ENCODE peak calls at places on chromosomes 16 and 17, in six cellular contexts. K is fibroblast of lung, P is mesendoderm, B is Karpas-422, N is mammary epithelial cell, U is OCI-LY7. A is an unnamed sample. For H3K79me2, the result is how much of the 10 kb centered on the place peaks cover.

GRCh38 chr17:74748529-74749261 is at the start of gene NHERF1:
- DNase-seq in B (peak), N (peak), U (peak), K (peak), P (peak), A (peak)

GRCh38 chr16:66223176-66223780 is 143.2 kb upstream of the CDH5 start:
- DNase-seq in B (no peak), N (no peak), U (no peak), K (peak), P (no peak), A (no peak)

GRCh38 chr16:49021136-49021535 is 260.5 kb downstream of the CBLN1 start:
- DNase-seq in P (no peak), K (peak), N (peak), U (no peak), B (no peak), A (peak)

GRCh38 chr16:52467753-52468152 is 79.2 kb downstream of the TOX3 start:
- DNase-seq in P (no peak), U (no peak), B (no peak), K (no peak), N (no peak), A (no peak)

GRCh38 chr17:14616508-14616907 is 315.6 kb downstream of the HS3ST3B1 start:
- DNase-seq in B (no peak), U (no peak), K (no peak), N (peak), P (no peak), A (no peak)

GRCh38 chr17:45430006-45430737 is 2.5 kb downstream of the ARHGAP27 start:
- DNase-seq in N (no peak), U (no peak), K (no peak), B (no peak), P (no peak), A (peak)

GRCh38 chr17:40063034-40063765 is 435 bp downstream of the THRA start:
- DNase-seq in B (peak), N (peak), U (peak), P (peak), K (no peak), A (peak)

GRCh38 chr16:48003226-48003907 is 152.4 kb downstream of the ABCC12 start:
- DNase-seq in U (no peak), N (peak), K (no peak), B (no peak), P (peak), A (peak)

GRCh38 chr17:36544049-36544319 is 735 bp upstream of the GGNBP2 start:
- DNase-seq in U (peak), B (peak), N (peak), P (peak), K (no peak), A (peak)

GRCh38 chr17:70621593-70621992 is 452.3 kb downstream of the KCNJ2 start:
- DNase-seq in P (no peak), N (no peak), B (no peak), K (peak), U (no peak), A (no peak)

GRCh38 chr17:1228752-1229353 is 41.4 kb upstream of the BHLHA9 start:
- DNase-seq in B (no peak), N (no peak), U (no peak), P (no peak), K (no peak), A (no peak)

GRCh38 chr17:4560837-4561241 is 462 bp upstream of the GGT6 start:
- DNase-seq in K (peak), U (no peak), N (no peak), P (peak), B (no peak), A (peak)

GRCh38 chr17:64413505-64413904 is 22.8 kb upstream of the PECAM1 start:
- DNase-seq in N (no peak), P (peak), K (no peak), U (peak), B (peak), A (peak)

GRCh38 chr17:77882481-77883212 is 75.9 kb upstream of the TNRC6C start:
- DNase-seq in U (peak), B (peak), N (peak), P (no peak), K (peak), A (no peak)

GRCh38 chr17:31488264-31488981 is 96.9 kb downstream of the RAB11FIP4 start:
- DNase-seq in P (peak), U (peak), N (peak), K (no peak), B (peak), A (peak)

GRCh38 chr16:53752566-53752965 is 48.6 kb downstream of the FTO start:
- DNase-seq in N (no peak), K (no peak), B (no peak), P (no peak), U (no peak), A (no peak)
- H3K79me2 ChIP-seq in N (half or more), K (under half), B (half or more), P (under half), U (under half), A (half or more)

GRCh38 chr17:50203086-50203485 is 1.7 kb upstream of the COL1A1 start:
- DNase-seq in B (no peak), U (no peak), N (no peak), K (peak), P (no peak), A (no peak)

GRCh38 chr17:50205931-50206505 is 4.6 kb upstream of the COL1A1 start:
- DNase-seq in K (no peak), B (no peak), N (no peak), U (no peak), P (no peak), A (no peak)

GRCh38 chr17:50203589-50204345 is 2.3 kb upstream of the COL1A1 start:
- DNase-seq in K (peak), N (no peak), U (no peak), B (no peak), P (no peak), A (no peak)

GRCh38 chr17:50205111-50205821 is 3.8 kb upstream of the COL1A1 start:
- DNase-seq in U (no peak), P (no peak), B (no peak), K (no peak), N (no peak), A (no peak)

GRCh38 chr17:50204431-50204830 is 3.0 kb upstream of the COL1A1 start:
- DNase-seq in B (no peak), N (no peak), P (no peak), U (no peak), K (no peak), A (no peak)
- H3K79me2 ChIP-seq in B (under half), N (under half), P (under half), U (under half), K (under half), A (under half)

DNA sequence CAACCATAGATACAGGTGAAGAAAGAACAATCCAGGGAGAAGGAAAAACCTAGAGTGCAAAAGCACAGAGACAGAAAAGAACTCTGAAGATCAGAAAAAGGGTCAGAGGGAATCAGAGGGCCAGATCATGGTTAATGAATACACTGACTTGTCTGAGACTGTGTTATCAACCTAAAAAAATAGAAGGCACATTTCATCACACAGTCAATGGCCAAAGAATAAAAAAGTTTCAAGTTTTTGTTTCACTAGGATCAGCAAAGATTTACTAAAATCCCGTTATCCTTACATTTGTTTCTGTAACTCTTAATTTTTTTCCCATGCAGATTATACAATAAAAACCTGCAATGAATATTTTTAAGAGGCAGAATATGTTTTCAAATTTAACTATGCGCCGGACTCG is 38.5 kb downstream of the CNOT1 start:
- DNase-seq in K (no peak), N (no peak), B (no peak), U (no peak), P (no peak), A (no peak)
- H3K79me2 ChIP-seq in K (under half), N (half or more), B (half or more), U (half or more), P (under half), A (half or more)

GRCh38 chr16:57186630-57187507 is 740 bp downstream of the RSPRY1 start:
- DNase-seq in P (peak), K (peak), N (peak), B (peak), U (peak), A (peak)
- H3K79me2 ChIP-seq in P (under half), K (half or more), N (half or more), B (half or more), U (half or more), A (half or more)

DNA sequence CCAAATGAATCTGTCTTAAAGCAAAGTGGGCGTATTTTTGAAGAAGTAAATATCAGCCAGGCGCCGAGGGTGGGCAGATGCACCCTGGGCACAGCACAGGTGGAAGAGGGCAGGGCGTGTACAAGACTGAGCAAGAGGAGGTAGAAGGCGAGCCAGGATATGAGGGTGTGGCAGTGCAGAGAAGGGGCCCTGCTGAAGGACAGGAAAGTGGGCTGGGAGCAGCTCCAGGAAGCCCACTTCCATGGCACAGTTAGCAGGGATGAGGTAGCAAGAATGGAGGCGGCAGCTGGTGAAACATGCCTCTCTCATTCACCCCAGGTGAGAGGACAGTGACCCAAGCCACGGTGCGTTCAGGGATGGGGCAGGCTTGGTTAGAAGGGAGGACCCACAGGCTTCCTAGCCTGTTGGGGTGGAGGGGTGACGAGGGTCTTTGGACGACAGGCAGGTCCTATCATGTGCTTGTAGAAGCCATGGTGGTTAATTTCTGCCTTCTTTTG is 149.3 kb downstream of the CLEC16A start:
- DNase-seq in U (no peak), N (no peak), P (no peak), K (no peak), B (no peak), A (no peak)
- H3K79me2 ChIP-seq in U (under half), N (under half), P (under half), K (under half), B (under half), A (under half)

DNA sequence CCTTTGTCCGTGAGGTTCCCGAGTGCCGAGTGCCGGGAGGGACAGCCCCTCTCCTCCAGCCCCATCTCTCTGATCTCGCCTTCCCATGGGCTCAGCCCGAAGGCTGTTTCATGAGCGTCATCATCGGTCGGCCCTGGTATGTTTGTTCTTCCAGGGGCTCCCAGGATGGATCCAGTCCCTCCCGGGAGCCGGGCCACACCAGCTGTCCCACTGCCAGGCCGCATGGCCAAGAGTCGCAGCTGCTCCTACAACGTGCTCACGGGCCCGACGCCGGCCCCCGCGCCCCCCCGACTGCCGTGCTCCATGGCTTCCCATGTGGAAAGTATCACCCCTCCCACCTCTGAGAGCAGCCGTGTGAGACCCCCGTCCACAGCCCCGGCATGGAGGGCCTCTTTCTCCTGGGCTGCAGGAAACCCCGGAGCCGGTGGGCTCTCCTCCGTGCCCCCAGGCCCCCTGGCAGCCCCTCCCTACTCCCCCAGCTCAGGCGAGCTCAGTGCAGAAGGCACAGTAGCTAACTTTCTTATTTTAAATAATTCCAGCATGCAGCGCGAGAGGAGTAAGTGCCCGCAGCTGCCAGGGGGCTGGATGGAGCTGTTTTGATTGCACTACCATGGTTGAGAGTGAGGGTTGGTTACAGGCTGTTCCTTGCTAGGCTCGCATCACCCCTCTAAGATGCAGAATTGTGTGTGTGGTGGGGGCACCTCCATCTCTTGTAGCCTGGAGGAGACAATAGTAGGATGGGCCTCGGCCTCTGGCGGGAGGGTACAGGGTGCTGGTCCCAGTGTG is 26.6 kb upstream of the GSE1 start:
- DNase-seq in N (no peak), K (peak), B (no peak), P (no peak), U (no peak), A (no peak)
- H3K79me2 ChIP-seq in N (under half), K (under half), B (under half), P (under half), U (under half), A (half or more)

GRCh38 chr17:6627019-6627418 is 13.5 kb downstream of the KIAA0753 start:
- DNase-seq in B (no peak), N (no peak), P (no peak), K (peak), U (no peak), A (no peak)

GRCh38 chr17:6632530-6632929 is 8.0 kb downstream of the KIAA0753 start:
- DNase-seq in U (no peak), N (no peak), K (no peak), B (no peak), P (no peak), A (no peak)

GRCh38 chr17:6630390-6630789 is 10.1 kb downstream of the KIAA0753 start:
- DNase-seq in K (no peak), N (no peak), B (no peak), U (no peak), P (no peak), A (no peak)

GRCh38 chr17:6623941-6624340 is 16.6 kb downstream of the KIAA0753 start:
- DNase-seq in K (peak), B (no peak), P (no peak), U (no peak), N (no peak), A (no peak)

DNA sequence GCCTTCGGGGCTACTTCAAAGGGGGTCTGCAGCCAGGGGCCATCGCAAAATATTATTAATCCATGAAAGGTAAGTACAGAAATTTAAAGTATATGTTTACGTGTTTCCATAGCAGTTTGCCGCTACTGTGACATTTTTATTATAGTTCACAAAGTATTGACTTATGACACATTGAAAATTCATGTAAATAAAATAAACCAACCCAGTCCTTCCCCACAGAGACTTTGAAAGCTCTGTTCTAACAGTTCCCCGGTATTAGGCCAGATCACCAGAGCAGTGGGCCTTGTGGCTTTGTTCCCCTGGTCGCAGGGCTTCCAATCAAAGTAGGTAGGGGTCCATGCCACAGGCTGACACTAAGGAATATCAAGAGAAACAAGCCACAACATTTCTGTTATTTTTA is 13.9 kb downstream of the KIAA0753 start:
- DNase-seq in K (no peak), U (no peak), P (no peak), N (no peak), B (no peak), A (no peak)
- H3K79me2 ChIP-seq in K (under half), U (under half), P (under half), N (under half), B (half or more), A (under half)

DNA sequence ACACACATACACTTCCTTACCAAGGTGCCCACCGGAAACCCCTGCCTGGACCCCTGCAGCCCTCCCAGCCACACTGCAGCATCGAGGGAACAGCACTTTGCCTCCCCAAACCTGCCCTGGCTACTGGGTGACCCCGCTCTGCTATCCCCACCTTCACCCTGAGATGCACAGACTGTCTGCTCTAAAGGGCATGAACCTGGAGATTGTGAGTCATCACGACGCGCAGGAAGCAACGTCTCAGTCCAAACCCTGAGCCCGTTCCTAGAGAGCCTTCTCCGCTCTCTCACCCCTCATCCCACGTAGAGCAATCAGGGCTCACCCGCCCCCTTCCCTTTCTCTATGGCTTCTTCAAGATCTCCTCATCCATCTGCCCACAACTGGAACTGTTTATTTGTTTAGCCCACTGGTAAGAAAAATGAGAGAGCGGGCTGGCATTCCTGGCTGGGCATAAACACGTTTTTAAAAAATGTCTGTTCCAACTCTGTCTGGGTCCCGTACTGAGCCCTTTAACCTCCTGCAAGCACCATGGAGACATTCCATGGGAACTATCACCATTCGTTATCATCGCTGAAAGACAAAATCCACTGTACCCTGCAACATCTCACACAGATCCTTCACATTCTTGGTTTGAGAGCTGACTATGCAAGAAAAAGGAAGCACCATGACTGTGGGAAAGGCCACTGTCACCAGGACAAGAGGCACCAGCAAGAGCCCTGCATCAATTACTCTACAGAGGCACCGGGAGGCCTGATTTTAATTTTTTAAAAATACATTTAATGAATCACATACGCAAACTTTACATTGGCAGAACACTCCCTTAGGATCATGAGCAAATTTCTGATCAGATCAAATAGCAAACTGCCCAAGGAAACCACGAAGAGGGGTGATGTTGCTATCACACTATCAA is 28.2 kb downstream of the ZFHX3 start:
- DNase-seq in N (no peak), B (no peak), P (no peak), U (no peak), K (peak), A (no peak)
- H3K79me2 ChIP-seq in N (half or more), B (under half), P (under half), U (under half), K (half or more), A (under half)